ENCODE peak calls at places on chromosomes 5 and 9, in five cellular contexts. M is stimulated activated CD4-positive, alpha-beta T cell treated with anti-CD3 and anti-CD28 coated beads, TNF-alpha, amount 100 ng/mL, for 1 hour; G is activated T-cell treated with anti-CD3 and anti-CD28 coated beads, Interleukin-2, amount 50 U/mL, for 72 hours; I is bronchial epithelial cell; P is OCI-LY7. F is an unnamed sample.

GRCh38 chr5:157558089-157558595 is 17.4 kb downstream of the ADAM19 start:
- DNase-seq in I (peak), G (no peak), M (no peak), P (no peak), F (peak)

GRCh38 chr5:103744159-103744558 is 181.6 kb upstream of the NUDT12 start:
- DNase-seq in G (no peak), M (no peak), P (no peak), I (peak), F (no peak)

GRCh38 chr5:75052461-75053285 is at the start of gene GCNT4:
- DNase-seq in M (peak), P (no peak), I (no peak), G (peak), F (peak)

GRCh38 chr5:53389093-53389492 is 91.3 kb upstream of the FST start:
- DNase-seq in M (no peak), I (no peak), G (no peak), P (no peak), F (no peak)

GRCh38 chr5:167269146-167269545 is 1022.3 kb upstream of the WWC1 start:
- DNase-seq in G (no peak), P (no peak), M (no peak), I (no peak), F (no peak)

GRCh38 chr5:38994329-38994927 is 79.8 kb downstream of the RICTOR start:
- DNase-seq in M (no peak), G (no peak), I (peak), P (no peak), F (peak)

GRCh38 chr5:65871182-65871581 is 55.2 kb upstream of the ERBIN start:
- DNase-seq in M (no peak), I (peak), G (no peak), P (no peak), F (no peak)

GRCh38 chr9:114047717-114048116 is 30.4 kb downstream of the AMBP start:
- DNase-seq in M (no peak), G (no peak), I (peak), P (peak), F (peak)

GRCh38 chr9:72476617-72477375 is 44.6 kb upstream of the TMC1 start:
- DNase-seq in M (no peak), I (peak), P (no peak), G (peak), F (peak)

GRCh38 chr9:27398982-27399653 is 102.2 kb upstream of the EQTN start:
- DNase-seq in G (no peak), I (no peak), M (no peak), P (no peak), F (no peak)

GRCh38 chr5:109553826-109554225 is 135.9 kb upstream of the MAN2A1 start:
- DNase-seq in P (no peak), M (no peak), I (peak), G (no peak), F (no peak)

GRCh38 chr5:78286288-78286687 is 8.2 kb downstream of the AP3B1 start:
- DNase-seq in G (no peak), I (peak), P (no peak), M (no peak), F (no peak)

GRCh38 chr5:117652001-117652639 is 1077.5 kb upstream of the SEMA6A start:
- DNase-seq in P (no peak), I (no peak), M (no peak), G (no peak), F (no peak)

GRCh38 chr9:23826120-23826629 is at the start of gene ELAVL2:
- DNase-seq in G (peak), M (peak), I (peak), P (no peak), F (peak)

GRCh38 chr9:3321186-3321585 is 204.6 kb downstream of the RFX3 start:
- DNase-seq in I (no peak), G (no peak), M (no peak), P (no peak), F (no peak)

GRCh38 chr9:132231019-132231701 is 69.3 kb downstream of the NTNG2 start:
- DNase-seq in I (no peak), P (no peak), M (no peak), G (no peak), F (no peak)

GRCh38 chr5:133392448-133392847 is 219.9 kb downstream of the FSTL4 start:
- DNase-seq in P (no peak), G (no peak), I (no peak), M (no peak), F (no peak)

GRCh38 chr5:138611295-138612220 is 36.4 kb upstream of the HSPA9 start:
- DNase-seq in M (no peak), P (no peak), G (peak), I (peak), F (peak)

GRCh38 chr5:102554728-102555127 is 55.9 kb upstream of the SLCO6A1 start:
- DNase-seq in G (no peak), M (no peak), I (peak), P (peak), F (peak)

GRCh38 chr9:79023134-79023577 is 548.6 kb upstream of the TLE4 start:
- DNase-seq in G (no peak), P (no peak), I (peak), M (no peak), F (peak)

GRCh38 chr9:75979362-75979761 is 88.9 kb downstream of the PCSK5 start:
- DNase-seq in G (no peak), M (no peak), P (peak), I (no peak), F (peak)

GRCh38 chr5:102713682-102714231 is 41.3 kb upstream of the PAM start:
- DNase-seq in G (no peak), M (no peak), P (no peak), I (no peak), F (no peak)

GRCh38 chr5:40676643-40677333 is 2.9 kb upstream of the PTGER4 start:
- DNase-seq in P (no peak), M (no peak), I (peak), G (peak), F (peak)

GRCh38 chr9:95783426-95783975 is 92.0 kb upstream of the ERCC6L2 start:
- DNase-seq in M (no peak), G (no peak), I (no peak), P (no peak), F (no peak)

GRCh38 chr5:61186634-61187033 is 24.4 kb upstream of the SMIM15 start:
- DNase-seq in I (no peak), G (no peak), P (no peak), M (no peak), F (no peak)

GRCh38 chr9:29564564-29564963 is 1991.3 kb upstream of the C9orf72 start:
- DNase-seq in M (no peak), P (no peak), I (peak), G (no peak), F (no peak)

GRCh38 chr9:105259274-105259673 is 14.8 kb downstream of the SLC44A1 start:
- DNase-seq in G (no peak), P (peak), M (no peak), I (no peak), F (no peak)

GRCh38 chr5:50667653-50668403 is 1.4 kb downstream of the PARP8 start:
- DNase-seq in I (peak), M (peak), G (peak), P (peak), F (peak)

GRCh38 chr9:120715331-120715924 is 1.2 kb upstream of the MEGF9 start:
- DNase-seq in I (peak), M (no peak), G (no peak), P (no peak), F (peak)